ENCODE peak calls at places on chromosomes 3 and 15, in six cellular contexts. U, W, T, K, L and E are unnamed samples.

GRCh38 chr3:27728195-27729087 is 6.3 kb upstream of the EOMES start:
- DNase-seq in U (no peak), W (no peak), T (peak), K (no peak), L (peak), E (no peak)

GRCh38 chr3:65924762-65925161 is 114.0 kb downstream of the MAGI1 start:
- DNase-seq in U (no peak), W (no peak), T (no peak), K (no peak), L (no peak), E (no peak)

GRCh38 chr15:92683511-92683834 is 27.9 kb upstream of the FAM174B start:
- DNase-seq in U (peak), W (peak), T (no peak), K (no peak), L (peak), E (no peak)

GRCh38 chr3:10725067-10725466 is 91.0 kb upstream of the SLC6A11 start:
- DNase-seq in U (no peak), W (no peak), T (no peak), K (no peak), L (no peak), E (no peak)

GRCh38 chr3:160981217-160981938 is 123.8 kb downstream of the B3GALNT1 start:
- DNase-seq in U (no peak), W (no peak), T (no peak), K (no peak), L (no peak), E (peak)

GRCh38 chr3:17500618-17501017 is 241.8 kb downstream of the TBC1D5 start:
- DNase-seq in U (no peak), W (no peak), T (no peak), K (no peak), L (no peak), E (no peak)

GRCh38 chr3:113097821-113098516 is 107.2 kb downstream of the GTPBP8 start:
- DNase-seq in U (peak), W (no peak), T (no peak), K (no peak), L (no peak), E (no peak)

GRCh38 chr15:97977734-97978133 is 17.2 kb downstream of the ARRDC4 start:
- DNase-seq in U (no peak), W (no peak), T (no peak), K (no peak), L (no peak), E (no peak)

GRCh38 chr3:127475975-127476374 is 114.6 kb downstream of the TPRA1 start:
- DNase-seq in U (no peak), W (no peak), T (no peak), K (no peak), L (no peak), E (no peak)

GRCh38 chr15:29870495-29871151 is 48.4 kb upstream of the TJP1 start:
- DNase-seq in U (no peak), W (no peak), T (no peak), K (peak), L (peak), E (no peak)

GRCh38 chr3:125236331-125236903 is 23.9 kb upstream of the SLC12A8 start:
- DNase-seq in U (no peak), W (no peak), T (no peak), K (no peak), L (peak), E (no peak)

GRCh38 chr3:161217496-161217895 is 3.6 kb upstream of the NMD3 start:
- DNase-seq in U (peak), W (no peak), T (no peak), K (no peak), L (no peak), E (no peak)

GRCh38 chr3:25348996-25349576 is 79.0 kb upstream of the RARB start:
- DNase-seq in U (peak), W (no peak), T (no peak), K (no peak), L (no peak), E (no peak)

GRCh38 chr3:17054944-17055343 is 170.2 kb downstream of the PLCL2 start:
- DNase-seq in U (no peak), W (no peak), T (no peak), K (no peak), L (no peak), E (no peak)

GRCh38 chr3:11367116-11367781 is 95.1 kb downstream of the ATG7 start:
- DNase-seq in U (no peak), W (no peak), T (no peak), K (no peak), L (no peak), E (no peak)

GRCh38 chr3:141450727-141451378 is 36.0 kb upstream of the RASA2 start:
- DNase-seq in U (no peak), W (no peak), T (no peak), K (no peak), L (no peak), E (no peak)

GRCh38 chr3:194522579-194523046 is 35.8 kb upstream of the ATP13A3 start:
- DNase-seq in U (peak), W (no peak), T (no peak), K (no peak), L (no peak), E (no peak)

GRCh38 chr3:164539215-164539614 is 539.1 kb downstream of the SI start:
- DNase-seq in U (no peak), W (no peak), T (no peak), K (no peak), L (no peak), E (no peak)

GRCh38 chr3:62604301-62604700 is 231.0 kb upstream of the FEZF2 start:
- DNase-seq in U (peak), W (no peak), T (no peak), K (no peak), L (no peak), E (no peak)

GRCh38 chr3:123414958-123415792 is 33.7 kb downstream of the ADCY5 start:
- DNase-seq in U (no peak), W (no peak), T (peak), K (no peak), L (no peak), E (no peak)

GRCh38 chr3:145017959-145018358 is 1046.3 kb downstream of the DIPK2A start:
- DNase-seq in U (peak), W (no peak), T (no peak), K (no peak), L (no peak), E (no peak)

GRCh38 chr3:159166899-159167586 is 365.2 kb downstream of the MFSD1 start:
- DNase-seq in U (no peak), W (no peak), T (no peak), K (no peak), L (no peak), E (no peak)
- H3K27ac ChIP-seq in U (no peak), W (no peak), T (no peak), K (no peak), L (no peak), E (no peak)

GRCh38 chr15:65783872-65784271 is 8.2 kb downstream of the DENND4A start:
- DNase-seq in U (no peak), W (no peak), T (no peak), K (no peak), L (no peak), E (no peak)

GRCh38 chr15:65789105-65789504 is 3.0 kb downstream of the DENND4A start:
- DNase-seq in U (no peak), W (no peak), T (no peak), K (no peak), L (no peak), E (no peak)

GRCh38 chr15:65785151-65785550 is 6.9 kb downstream of the DENND4A start:
- DNase-seq in U (no peak), W (no peak), T (no peak), K (no peak), L (no peak), E (no peak)

GRCh38 chr15:65789759-65790158 is 2.3 kb downstream of the DENND4A start:
- DNase-seq in U (no peak), W (no peak), T (no peak), K (no peak), L (no peak), E (no peak)

GRCh38 chr15:65787260-65787659 is 4.8 kb downstream of the DENND4A start:
- DNase-seq in U (no peak), W (no peak), T (no peak), K (no peak), L (no peak), E (no peak)
- H3K27ac ChIP-seq in U (peak), W (no peak), T (no peak), K (no peak), L (no peak), E (peak)

GRCh38 chr15:71295242-71296031 is 180.2 kb downstream of the THSD4 start:
- DNase-seq in U (peak), W (no peak), T (no peak), K (no peak), L (no peak), E (no peak)

GRCh38 chr15:71294636-71295241 is 179.5 kb downstream of the THSD4 start:
- DNase-seq in U (peak), W (no peak), T (no peak), K (no peak), L (no peak), E (no peak)

GRCh38 chr15:71294251-71294635 is 179.0 kb downstream of the THSD4 start:
- DNase-seq in U (no peak), W (no peak), T (no peak), K (no peak), L (no peak), E (no peak)

GRCh38 chr15:71291723-71292122 is 176.5 kb downstream of the THSD4 start:
- DNase-seq in U (no peak), W (no peak), T (no peak), K (no peak), L (no peak), E (no peak)

DNA sequence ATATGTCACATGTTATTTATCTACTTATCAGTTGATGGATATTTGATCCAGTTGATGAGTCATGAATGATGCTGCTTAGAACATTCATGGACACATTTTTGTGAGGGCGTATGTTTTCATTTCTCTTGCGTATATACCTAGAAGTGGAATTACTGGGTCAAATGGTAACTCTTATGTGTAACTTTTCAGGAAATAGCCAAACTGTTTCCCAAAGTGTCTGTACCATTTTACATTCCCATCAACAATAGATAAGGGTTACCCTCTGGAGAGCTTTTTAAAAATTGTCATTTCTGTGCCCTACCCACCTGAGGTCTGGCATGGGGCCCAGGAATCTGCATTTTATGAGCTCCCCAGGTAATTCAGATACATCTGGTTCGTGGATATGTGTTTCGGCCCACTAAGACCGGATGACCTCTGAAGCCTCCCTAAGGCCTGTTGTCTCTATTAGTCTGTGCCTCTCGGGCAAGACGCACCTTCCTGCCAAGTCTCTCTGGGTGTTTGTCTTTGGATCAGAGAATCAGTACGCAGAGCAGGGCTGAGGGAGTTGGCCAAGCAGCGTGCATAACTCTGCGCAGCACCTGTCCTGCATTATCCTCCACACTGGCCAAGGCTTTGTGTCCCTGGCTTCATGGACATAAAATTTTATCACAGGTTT is 180.9 kb downstream of the THSD4 start:
- DNase-seq in U (peak), W (no peak), T (no peak), K (no peak), L (no peak), E (no peak)
- H3K27ac ChIP-seq in U (peak), W (no peak), T (no peak), K (no peak), L (no peak), E (no peak)

DNA sequence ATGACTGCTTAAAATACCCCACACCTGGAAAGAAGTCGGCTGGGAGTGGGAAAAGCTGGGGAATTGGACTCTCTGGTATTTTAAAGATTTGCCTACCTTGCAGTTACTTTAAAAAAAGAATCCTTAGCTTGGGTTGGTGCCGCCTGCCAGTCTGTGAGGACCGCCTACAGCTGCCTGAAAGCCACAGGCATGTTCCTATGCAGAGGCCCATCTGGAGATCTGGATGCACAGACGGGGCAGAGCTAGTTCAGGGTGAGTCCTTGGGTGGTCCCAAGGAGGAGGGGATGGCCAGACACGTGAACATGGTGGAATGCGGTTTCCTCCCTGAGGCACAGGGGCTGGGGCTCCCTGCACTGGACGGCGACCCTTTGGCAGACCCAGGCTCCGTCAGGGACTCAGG is 113.2 kb upstream of the IQSEC1 start:
- DNase-seq in U (no peak), W (no peak), T (no peak), K (no peak), L (no peak), E (peak)
- H3K27ac ChIP-seq in U (no peak), W (no peak), T (no peak), K (no peak), L (no peak), E (no peak)

GRCh38 chr15:82110144-82110543 is 64.3 kb upstream of the MEX3B start:
- DNase-seq in U (no peak), W (no peak), T (no peak), K (peak), L (no peak), E (no peak)
- H3K27ac ChIP-seq in U (no peak), W (no peak), T (no peak), K (no peak), L (no peak), E (no peak)

DNA sequence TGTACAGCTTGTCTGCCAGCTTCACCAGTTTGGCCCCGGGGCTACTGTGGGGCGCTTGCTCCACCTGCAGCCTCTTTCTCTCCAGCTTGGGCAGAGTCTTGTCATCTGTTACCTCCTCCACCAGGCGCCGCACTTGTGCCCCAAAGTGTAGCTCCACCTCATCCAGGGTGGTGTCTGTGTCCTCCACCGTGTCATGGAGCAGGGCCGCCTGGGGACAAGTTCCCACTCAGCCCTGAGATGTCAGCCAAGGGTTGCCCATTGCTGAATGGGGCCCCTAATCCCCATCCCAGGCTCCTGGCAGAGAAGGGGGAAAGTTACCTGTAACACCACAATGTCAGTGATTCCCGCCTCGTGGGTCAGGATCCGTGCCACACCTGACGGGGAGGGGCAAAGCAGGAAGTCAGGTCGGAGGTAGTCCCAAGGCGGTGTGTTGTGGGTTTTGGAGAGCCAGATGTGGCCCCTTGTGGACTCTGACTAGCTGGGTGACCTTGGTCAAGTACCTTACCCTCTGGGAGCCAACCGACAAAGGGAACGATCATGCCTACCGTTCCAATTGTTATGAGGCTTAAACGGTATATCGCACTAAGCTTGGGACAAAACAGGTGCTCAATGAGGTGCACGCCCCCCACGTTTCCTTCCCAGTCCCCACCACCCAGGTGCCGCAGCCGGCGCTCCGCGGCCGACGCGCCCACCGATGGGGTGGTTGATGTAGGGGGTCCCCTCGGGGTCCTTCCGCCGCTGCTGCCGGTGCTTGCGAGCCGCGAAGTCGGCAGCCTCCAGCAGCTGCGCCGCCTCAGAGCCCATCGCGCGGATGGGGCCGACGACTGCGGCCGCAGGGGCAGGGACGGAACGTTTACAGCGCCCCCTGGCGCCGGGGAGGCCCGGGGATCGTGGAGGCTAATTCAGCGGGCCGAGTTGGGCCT is at the start of gene HDDC3:
- DNase-seq in U (peak), W (no peak), T (peak), K (peak), L (peak), E (peak)
- H3K27ac ChIP-seq in U (no peak), W (no peak), T (peak), K (peak), L (peak), E (peak)

GRCh38 chr3:48830660-48831190 is 16.9 kb downstream of the PRKAR2A start:
- DNase-seq in U (no peak), W (no peak), T (no peak), K (no peak), L (no peak), E (no peak)
- H3K27ac ChIP-seq in U (no peak), W (no peak), T (no peak), K (no peak), L (no peak), E (no peak)

GRCh38 chr3:175311404-175311803 is 452.3 kb downstream of the NAALADL2 start:
- DNase-seq in U (no peak), W (no peak), T (no peak), K (no peak), L (no peak), E (no peak)
- H3K27ac ChIP-seq in U (no peak), W (no peak), T (no peak), K (no peak), L (no peak), E (no peak)

GRCh38 chr3:57949779-57950618 is 58.2 kb upstream of the FLNB start:
- DNase-seq in U (no peak), W (no peak), T (peak), K (peak), L (no peak), E (no peak)
- H3K27ac ChIP-seq in U (no peak), W (no peak), T (no peak), K (peak), L (peak), E (no peak)